ENCODE peak calls at places on chromosome 22, in ten cellular contexts. I is endothelial cell, Z is fibroblast of pulmonary artery, N is Calu3, X is RWPE1, V is Peyer's patch, A is left ventricle myocardium inferior, R is B cell, J is fibroblast of mammary gland, D is prostate gland. S is an unnamed sample.

GRCh38 chr22:30601464-30601863 is 5.5 kb upstream of the TCN2 start:
- DNase-seq in I (no peak), Z (no peak), N (no peak), X (no peak), V (no peak), A (no peak), R (no peak), J (no peak), D (no peak), S (no peak)

GRCh38 chr22:31083923-31084810 is 3.0 kb downstream of the SMTN start:
- DNase-seq in I (no peak), Z (no peak), N (no peak), X (no peak), V (no peak), A (no peak), R (no peak), J (no peak), D (no peak), S (no peak)

GRCh38 chr22:27159016-27159415 is 501.6 kb downstream of the MIAT start:
- DNase-seq in I (no peak), Z (no peak), N (no peak), X (no peak), V (no peak), A (no peak), R (no peak), J (no peak), D (no peak), S (no peak)

GRCh38 chr22:25489947-25490346 is 74.5 kb upstream of the GRK3 start:
- DNase-seq in I (no peak), Z (no peak), N (no peak), X (no peak), V (no peak), A (no peak), R (no peak), J (no peak), D (no peak), S (no peak)

GRCh38 chr22:11307996-11308395 is 4220.0 kb upstream of the OR11H1 start:
- DNase-seq in I (no peak), Z (no peak), N (no peak), X (no peak), V (no peak), A (no peak), R (no peak), J (no peak), D (no peak), S (no peak)

GRCh38 chr22:43446881-43447280 is 35.1 kb downstream of the MPPED1 start:
- DNase-seq in I (no peak), Z (no peak), N (peak; percentile 24), X (peak; percentile 9), V (no peak), A (no peak), R (no peak), J (no peak), D (peak; percentile 44), S (no peak)

GRCh38 chr22:29704528-29705285 is 15.1 kb upstream of the CABP7 start:
- DNase-seq in I (no peak), Z (peak; percentile 11), N (peak; percentile 42), X (no peak), V (no peak), A (no peak), R (no peak), J (peak; percentile 30), D (peak; percentile 46), S (no peak)

GRCh38 chr22:27494821-27495220 is 306.7 kb downstream of the MN1 start:
- DNase-seq in I (no peak), Z (no peak), N (no peak), X (no peak), V (no peak), A (no peak), R (no peak), J (no peak), D (no peak), S (no peak)

GRCh38 chr22:44442856-44443595 is 55.0 kb downstream of the RTL6 start:
- DNase-seq in I (peak; percentile 25), Z (no peak), N (no peak), X (no peak), V (peak; percentile 20), A (no peak), R (no peak), J (no peak), D (no peak), S (no peak)

GRCh38 chr22:46929046-46929688 is 166.7 kb downstream of the TBC1D22A start:
- DNase-seq in I (no peak), Z (no peak), N (no peak), X (no peak), V (no peak), A (no peak), R (no peak), J (no peak), D (no peak), S (no peak)

GRCh38 chr22:45240137-45240809 is 421 bp downstream of the KIAA0930 start:
- DNase-seq in I (peak; percentile 41), Z (no peak), N (no peak), X (peak; percentile 13), V (no peak), A (no peak), R (peak; percentile 69), J (no peak), D (no peak), S (peak; percentile 46)

GRCh38 chr22:31244044-31244942 is 32.2 kb downstream of the LIMK2 start:
- DNase-seq in I (no peak), Z (peak; percentile 81), N (peak; percentile 63), X (peak; percentile 50), V (no peak), A (no peak), R (no peak), J (peak; percentile 61), D (no peak), S (no peak)

GRCh38 chr22:42702675-42703074 is 18.0 kb downstream of the A4GALT start:
- DNase-seq in I (no peak), Z (no peak), N (no peak), X (no peak), V (no peak), A (no peak), R (no peak), J (no peak), D (no peak), S (no peak)

GRCh38 chr22:45889539-45890350 is 87.2 kb downstream of the WNT7B start:
- DNase-seq in I (no peak), Z (no peak), N (no peak), X (no peak), V (no peak), A (peak; percentile 12), R (no peak), J (no peak), D (no peak), S (no peak)

GRCh38 chr22:27345681-27346080 is 455.9 kb downstream of the MN1 start:
- DNase-seq in I (no peak), Z (no peak), N (no peak), X (no peak), V (no peak), A (no peak), R (no peak), J (no peak), D (no peak), S (no peak)

GRCh38 chr22:44256860-44257560 is 55.7 kb downstream of the SHISAL1 start:
- DNase-seq in I (no peak), Z (no peak), N (no peak), X (no peak), V (no peak), A (no peak), R (no peak), J (no peak), D (no peak), S (no peak)

GRCh38 chr22:17418890-17419324 is 49.6 kb downstream of the CECR2 start:
- DNase-seq in I (no peak), Z (no peak), N (no peak), X (no peak), V (no peak), A (no peak), R (no peak), J (no peak), D (no peak), S (no peak)

GRCh38 chr22:32754413-32755041 is 47.0 kb upstream of the TIMP3 start:
- DNase-seq in I (no peak), Z (peak; percentile 78), N (peak; percentile 15), X (peak; percentile 29), V (no peak), A (peak; percentile 60), R (no peak), J (peak; percentile 76), D (no peak), S (no peak)

GRCh38 chr22:46027219-46028068 is 50.5 kb upstream of the WNT7B start:
- DNase-seq in I (no peak), Z (no peak), N (peak; percentile 43), X (no peak), V (peak; percentile 90), A (peak; percentile 74), R (peak; percentile 41), J (no peak), D (no peak), S (no peak)

GRCh38 chr22:39729141-39729934 is 158.8 kb downstream of the CACNA1I start:
- DNase-seq in I (no peak), Z (no peak), N (no peak), X (no peak), V (no peak), A (no peak), R (no peak), J (no peak), D (no peak), S (peak; percentile 4)

GRCh38 chr22:44645083-44645482 is 56.9 kb upstream of the PRR5 start:
- DNase-seq in I (no peak), Z (no peak), N (no peak), X (no peak), V (no peak), A (no peak), R (no peak), J (no peak), D (no peak), S (no peak)

GRCh38 chr22:21643533-21644357 is 1.6 kb downstream of the SDF2L1 start:
- DNase-seq in I (no peak), Z (no peak), N (no peak), X (no peak), V (no peak), A (no peak), R (no peak), J (no peak), D (no peak), S (no peak)
- TF ChIP-seq CTCF in I (no peak), Z (peak; percentile 17), N (no peak), X (no peak), V (no peak), A (no peak), R (no peak), J (peak; percentile 8), D (no peak), S (no peak)

GRCh38 chr22:37951305-37951704 is 2.1 kb downstream of the C22orf23 start:
- DNase-seq in I (no peak), Z (peak; percentile 25), N (no peak), X (no peak), V (no peak), A (no peak), R (no peak), J (peak; percentile 25), D (no peak), S (no peak)
- TF ChIP-seq CTCF in I (no peak), Z (no peak), N (no peak), X (no peak), V (no peak), A (no peak), R (no peak), J (no peak), D (no peak), S (no peak)

GRCh38 chr22:36497910-36498669 is 8.8 kb downstream of the FOXRED2 start:
- DNase-seq in I (no peak), Z (no peak), N (no peak), X (no peak), V (no peak), A (no peak), R (no peak), J (no peak), D (no peak), S (no peak)
- TF ChIP-seq CTCF in I (no peak), Z (peak; percentile 13), N (no peak), X (no peak), V (no peak), A (no peak), R (no peak), J (no peak), D (no peak), S (no peak)

GRCh38 chr22:50326959-50327710 is at the start of gene DENND6B:
- DNase-seq in I (peak; percentile 85), Z (peak; percentile 77), N (peak; percentile 86), X (no peak), V (peak; percentile 89), A (peak; percentile 85), R (peak; percentile 90), J (peak; percentile 62), D (peak; percentile 76), S (peak; percentile 71)
- TF ChIP-seq CTCF in I (peak; percentile 50), Z (no peak), N (peak; percentile 35), X (peak; percentile 94), V (peak; percentile 90), A (peak; percentile 68), R (peak; percentile 67), J (no peak), D (peak; percentile 27), S (peak; percentile 50)